ENCODE peak calls at places on chromosomes 4 and X, in seven cellular contexts. D, S, Y, B, P, L and Q are unnamed samples.

GRCh38 chrX:110847334-110847733 is 51.7 kb upstream of the CHRDL1 start:
- DNase-seq in D (no peak), S (peak; percentile 80), Y (peak; percentile 33), B (peak; percentile 68), P (no peak), L (peak; percentile 21), Q (peak; percentile 44)

GRCh38 chr4:105022811-105023667 is 123.6 kb upstream of the TET2 start:
- DNase-seq in D (no peak), S (no peak), Y (no peak), B (peak; percentile 86), P (no peak), L (no peak), Q (no peak)

GRCh38 chr4:6402566-6403399 is 69.6 kb downstream of the PPP2R2C start:
- DNase-seq in D (no peak), S (no peak), Y (no peak), B (no peak), P (no peak), L (no peak), Q (no peak)

GRCh38 chr4:114040319-114041116 is 61.1 kb upstream of the ARSJ start:
- DNase-seq in D (no peak), S (peak; percentile 74), Y (no peak), B (no peak), P (no peak), L (peak; percentile 8), Q (peak; percentile 5)

GRCh38 chrX:67619253-67619652 is 75.4 kb downstream of the AR start:
- DNase-seq in D (no peak), S (no peak), Y (peak; percentile 38), B (peak; percentile 38), P (no peak), L (no peak), Q (peak; percentile 18)

GRCh38 chrX:33001107-33001506 is 210.2 kb downstream of the DMD start:
- DNase-seq in D (no peak), S (peak; percentile 19), Y (no peak), B (no peak), P (no peak), L (no peak), Q (no peak)

GRCh38 chr4:122992111-122992510 is 69.7 kb upstream of the NUDT6 start:
- DNase-seq in D (no peak), S (no peak), Y (peak; percentile 8), B (peak; percentile 35), P (no peak), L (no peak), Q (no peak)

GRCh38 chrX:49915352-49916222 is 6.8 kb upstream of the CLCN5 start:
- DNase-seq in D (peak; percentile 23), S (peak; percentile 58), Y (peak; percentile 28), B (peak; percentile 73), P (peak; percentile 22), L (peak; percentile 56), Q (peak; percentile 66)

GRCh38 chr4:26028793-26029511 is 114.9 kb downstream of the SMIM20 start:
- DNase-seq in D (peak; percentile 56), S (peak; percentile 40), Y (no peak), B (peak; percentile 66), P (peak; percentile 58), L (peak; percentile 64), Q (peak; percentile 60)